ENCODE peak calls at places on chromosomes 11 and 22, in four cellular contexts. N is HepG2, U is GM12878, M is SK-N-SH. S is an unnamed sample.

GRCh38 chr22:25134028-25134427 is 65.6 kb upstream of the CRYBB3 start:
- DNase-seq in N (no peak), U (no peak), M (peak; percentile 47), S (no peak)

GRCh38 chr22:32880906-32881596 is 79.5 kb downstream of the TIMP3 start:
- DNase-seq in N (no peak), U (no peak), M (peak; percentile 89), S (peak; percentile 78)

GRCh38 chr22:39215430-39216142 is 29.2 kb downstream of the PDGFB start:
- DNase-seq in N (no peak), U (no peak), M (no peak), S (peak; percentile 35)

GRCh38 chr22:28998681-28999080 is 63.0 kb downstream of the C22orf31 start:
- DNase-seq in N (no peak), U (no peak), M (no peak), S (no peak)

GRCh38 chr11:68031136-68031459 is 617 bp downstream of the NDUFS8 start:
- DNase-seq in N (no peak), U (no peak), M (no peak), S (no peak)

GRCh38 chr22:43014062-43014875 is 680 bp downstream of the PACSIN2 start:
- DNase-seq in N (peak; percentile 32), U (no peak), M (peak; percentile 54), S (peak; percentile 39)

GRCh38 chr11:7439921-7440320 is 45.4 kb upstream of the OLFML1 start:
- DNase-seq in N (no peak), U (no peak), M (no peak), S (no peak)

GRCh38 chr11:12220305-12220704 is 109.9 kb downstream of the MICAL2 start:
- DNase-seq in N (no peak), U (no peak), M (no peak), S (no peak)

GRCh38 chr11:87712802-87713202 is 462.4 kb downstream of the RAB38 start:
- DNase-seq in N (no peak), U (no peak), M (no peak), S (no peak)

GRCh38 chr11:65446446-65447277 is 24.1 kb downstream of the NEAT1 start:
- DNase-seq in N (no peak), U (no peak), M (no peak), S (no peak)

GRCh38 chr22:31550871-31551370 is 54.6 kb downstream of the SFI1 start:
- DNase-seq in N (no peak), U (no peak), M (no peak), S (no peak)

GRCh38 chr22:17369553-17370035 is 334 bp downstream of the CECR2 start:
- DNase-seq in N (no peak), U (no peak), M (peak; percentile 61), S (no peak)

GRCh38 chr22:31244044-31244942 is 32.2 kb downstream of the LIMK2 start:
- DNase-seq in N (peak; percentile 43), U (no peak), M (peak; percentile 31), S (no peak)

GRCh38 chr11:70105755-70106571 is 27.8 kb downstream of the ANO1 start:
- DNase-seq in N (no peak), U (no peak), M (peak; percentile 87), S (no peak)

GRCh38 chr11:83895516-83895915 is 609.3 kb upstream of the CCDC90B start:
- DNase-seq in N (no peak), U (no peak), M (no peak), S (no peak)

GRCh38 chr11:833849-834311 is 1.1 kb downstream of the CD151 start:
- DNase-seq in N (no peak), U (no peak), M (no peak), S (no peak)

GRCh38 chr11:66003291-66003690 is 988 bp downstream of the BANF1 start:
- DNase-seq in N (no peak), U (no peak), M (no peak), S (no peak)

GRCh38 chr22:40533712-40534378 is 102.7 kb downstream of the MRTFA start:
- DNase-seq in N (no peak), U (peak; percentile 74), M (no peak), S (peak; percentile 28)

GRCh38 chr11:128725630-128726461 is 32.0 kb downstream of the FLI1 start:
- DNase-seq in N (no peak), U (peak; percentile 89), M (no peak), S (no peak)

GRCh38 chr11:132793831-132794230 is 738.5 kb downstream of the OPCML start:
- DNase-seq in N (no peak), U (no peak), M (no peak), S (no peak)

GRCh38 chr11:74951241-74951640 is 2.2 kb downstream of the SPCS2 start:
- DNase-seq in N (no peak), U (no peak), M (no peak), S (no peak)

GRCh38 chr22:20180640-20181039 is 29.8 kb upstream of the CCDC188 start:
- DNase-seq in N (no peak), U (no peak), M (no peak), S (no peak)

GRCh38 chr22:27125539-27125938 is 468.2 kb downstream of the MIAT start:
- DNase-seq in N (no peak), U (no peak), M (no peak), S (no peak)

GRCh38 chr11:118002010-118002540 is 15.9 kb downstream of the IL10RA start:
- DNase-seq in N (no peak), U (no peak), M (no peak), S (peak; percentile 57)

GRCh38 chr11:134360050-134360835 is 28.5 kb downstream of the GLB1L2 start:
- DNase-seq in N (peak; percentile 65), U (no peak), M (peak; percentile 98), S (peak; percentile 89)

GRCh38 chr11:46343520-46343919 is 3.7 kb upstream of the DGKZ start:
- DNase-seq in N (peak; percentile 50), U (no peak), M (no peak), S (no peak)

GRCh38 chr11:58061813-58062212 is 31.1 kb downstream of the OR6Q1 start:
- DNase-seq in N (no peak), U (no peak), M (no peak), S (no peak)

GRCh38 chr11:31689559-31689958 is 121.6 kb downstream of the PAX6 start:
- DNase-seq in N (no peak), U (no peak), M (no peak), S (no peak)

DNA sequence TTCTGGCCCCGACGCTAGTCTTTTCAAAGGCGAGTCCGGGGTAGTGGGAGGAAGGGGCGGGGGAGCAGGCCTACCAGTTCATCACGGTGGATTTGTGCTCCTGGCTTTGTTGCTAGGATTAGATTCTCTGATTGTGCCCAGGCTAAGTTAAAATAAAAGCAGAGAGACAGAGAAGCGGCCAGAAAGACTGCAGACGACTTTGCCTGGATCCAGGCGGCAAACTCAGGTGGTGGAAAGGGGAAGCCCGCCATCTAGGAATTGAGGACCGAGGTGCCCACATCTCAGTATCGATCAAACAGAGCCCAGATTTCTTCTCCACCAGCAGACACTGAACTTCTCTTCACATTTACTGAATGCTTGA is 2.6 kb downstream of the FAT3 start:
- DNase-seq in N (no peak), U (no peak), M (peak; percentile 49), S (no peak)
- H3K4me2 ChIP-seq in N (no peak overlapping the region), U (no peak overlapping the region), M (peak overlapping the region; percentile 94), S (no peak overlapping the region)

GRCh38 chr11:10780040-10780439 is 28.7 kb downstream of the EIF4G2 start:
- DNase-seq in N (no peak), U (no peak), M (no peak), S (no peak)

GRCh38 chr11:10779086-10779485 is 28.0 kb downstream of the CTR9 start:
- DNase-seq in N (no peak), U (no peak), M (no peak), S (no peak)

GRCh38 chr11:10777806-10778205 is 26.8 kb downstream of the CTR9 start:
- DNase-seq in N (no peak), U (no peak), M (no peak), S (no peak)

GRCh38 chr11:10777393-10777793 is 26.3 kb downstream of the CTR9 start:
- DNase-seq in N (peak; percentile 70), U (no peak), M (no peak), S (no peak)

GRCh38 chr11:10778217-10778970 is 27.3 kb downstream of the CTR9 start:
- DNase-seq in N (no peak), U (no peak), M (peak; percentile 78), S (no peak)
- TF ChIP-seq FOXM1 in N (no peak), U (no peak), M (no peak), S (no peak)

GRCh38 chr22:35637254-35637653 is 11.0 kb upstream of the APOL6 start:
- DNase-seq in N (no peak), U (no peak), M (no peak), S (no peak)

GRCh38 chr22:35633520-35633919 is 14.7 kb upstream of the APOL6 start:
- DNase-seq in N (no peak), U (no peak), M (no peak), S (no peak)

GRCh38 chr22:35632902-35633301 is 15.3 kb upstream of the APOL6 start:
- DNase-seq in N (no peak), U (no peak), M (no peak), S (no peak)

GRCh38 chr22:35634015-35634414 is 14.2 kb upstream of the APOL6 start:
- DNase-seq in N (no peak), U (no peak), M (no peak), S (peak; percentile 18)

GRCh38 chr22:35634981-35635540 is 13.2 kb upstream of the APOL6 start:
- DNase-seq in N (no peak), U (no peak), M (no peak), S (peak; percentile 47)
- H3K4me2 ChIP-seq in N (no peak overlapping the region), U (peak overlapping the region; percentile 22), M (no peak overlapping the region), S (no peak overlapping the region)

GRCh38 chr11:72968395-72968794 is 154.2 kb downstream of the ATG16L2 start:
- DNase-seq in N (no peak), U (no peak), M (no peak), S (no peak)

GRCh38 chr11:72971611-72972010 is 157.4 kb downstream of the ATG16L2 start:
- DNase-seq in N (no peak), U (no peak), M (no peak), S (no peak)

GRCh38 chr11:72970557-72971118 is 156.4 kb downstream of the ATG16L2 start:
- DNase-seq in N (no peak), U (no peak), M (no peak), S (peak; percentile 19)

GRCh38 chr11:72971211-72971610 is 157.0 kb downstream of the ATG16L2 start:
- DNase-seq in N (no peak), U (no peak), M (no peak), S (no peak)

GRCh38 chr11:72969894-72970335 is 155.7 kb downstream of the ATG16L2 start:
- DNase-seq in N (no peak), U (peak; percentile 82), M (no peak), S (peak; percentile 9)
- TF ChIP-seq FOXM1 in N (no peak), U (peak; percentile 94), M (no peak), S (peak; percentile 40)

S was measured in K562.